ENCODE peak calls at places on chromosome 22, in five cellular contexts. Q is H7, S is SK-MEL-5, A is tibial artery, M is AG04450. J is an unnamed sample.

GRCh38 chr22:46726066-46726985 is 11.7 kb downstream of the CERK start:
- DNase-seq in Q (peak; percentile 45), S (no peak), A (no peak), M (no peak), J (no peak)

GRCh38 chr22:41699264-41700104 is at the start of gene MEI1:
- DNase-seq in Q (peak; percentile 57), S (peak; percentile 39), A (peak; percentile 64), M (peak; percentile 30), J (peak; percentile 90)

GRCh38 chr22:37985751-37986281 is 1.5 kb upstream of the SOX10 start:
- DNase-seq in Q (no peak), S (peak; percentile 78), A (no peak), M (no peak), J (no peak)

GRCh38 chr22:23398701-23399366 is 181.3 kb downstream of the IGLL1 start:
- DNase-seq in Q (peak; percentile 37), S (no peak), A (no peak), M (no peak), J (no peak)

GRCh38 chr22:44119669-44120313 is 60.9 kb upstream of the PARVG start:
- DNase-seq in Q (peak; percentile 49), S (no peak), A (no peak), M (no peak), J (no peak)

GRCh38 chr22:30751529-30751928 is 56.9 kb downstream of the OSBP2 start:
- DNase-seq in Q (no peak), S (no peak), A (no peak), M (no peak), J (no peak)

GRCh38 chr22:23044570-23044969 is 25.7 kb upstream of the GNAZ start:
- DNase-seq in Q (no peak), S (no peak), A (no peak), M (no peak), J (no peak)

GRCh38 chr22:18048441-18048898 is 24.1 kb upstream of the MICAL3 start:
- DNase-seq in Q (no peak), S (no peak), A (no peak), M (peak; percentile 50), J (no peak)

GRCh38 chr22:40175571-40176105 is 2.1 kb upstream of the TNRC6B start:
- DNase-seq in Q (no peak), S (peak; percentile 30), A (no peak), M (no peak), J (no peak)

GRCh38 chr22:17576475-17576874 is 13.2 kb downstream of the SLC25A18 start:
- DNase-seq in Q (no peak), S (peak; percentile 37), A (no peak), M (no peak), J (no peak)

GRCh38 chr22:42528591-42529307 is 9.2 kb upstream of the RRP7A start:
- DNase-seq in Q (peak; percentile 26), S (no peak), A (no peak), M (no peak), J (no peak)

GRCh38 chr22:44304354-44304753 is 8.4 kb downstream of the SHISAL1 start:
- DNase-seq in Q (peak; percentile 64), S (peak; percentile 51), A (no peak), M (no peak), J (no peak)

GRCh38 chr22:34015642-34016041 is 95.4 kb upstream of the LARGE1 start:
- DNase-seq in Q (no peak), S (no peak), A (no peak), M (no peak), J (no peak)

GRCh38 chr22:23055448-23056179 is 14.7 kb upstream of the GNAZ start:
- DNase-seq in Q (peak; percentile 4), S (no peak), A (no peak), M (no peak), J (peak; percentile 31)

GRCh38 chr22:44311855-44312170 is 938 bp downstream of the SHISAL1 start:
- DNase-seq in Q (no peak), S (peak; percentile 82), A (no peak), M (no peak), J (no peak)

GRCh38 chr22:21032037-21032842 is at the start of gene SLC7A4:
- DNase-seq in Q (peak; percentile 85), S (no peak), A (no peak), M (no peak), J (no peak)

GRCh38 chr22:27090595-27090994 is 433.2 kb downstream of the MIAT start:
- DNase-seq in Q (no peak), S (no peak), A (no peak), M (no peak), J (no peak)

GRCh38 chr22:27845603-27846100 is 44.1 kb upstream of the MN1 start:
- DNase-seq in Q (peak; percentile 54), S (no peak), A (peak; percentile 15), M (no peak), J (no peak)

GRCh38 chr22:49674479-49674830 is 153.2 kb downstream of the BRD1 start:
- DNase-seq in Q (no peak), S (no peak), A (no peak), M (no peak), J (no peak)

GRCh38 chr22:22923930-22924329 is 36.3 kb downstream of the IGLL5 start:
- DNase-seq in Q (peak; percentile 31), S (no peak), A (no peak), M (no peak), J (no peak)

GRCh38 chr22:32130464-32130863 is 28.6 kb downstream of the C22orf42 start:
- DNase-seq in Q (no peak), S (peak; percentile 44), A (no peak), M (no peak), J (no peak)

GRCh38 chr22:43002198-43002577 is 12.8 kb downstream of the PACSIN2 start:
- DNase-seq in Q (no peak), S (no peak), A (no peak), M (peak; percentile 66), J (peak; percentile 38)

GRCh38 chr22:30212363-30212995 is 34.1 kb downstream of the LIF start:
- DNase-seq in Q (peak; percentile 22), S (peak; percentile 94), A (peak; percentile 81), M (peak; percentile 70), J (peak; percentile 88)

GRCh38 chr22:23888615-23889401 is 5.4 kb upstream of the MIF start:
- DNase-seq in Q (peak; percentile 77), S (peak; percentile 81), A (no peak), M (no peak), J (no peak)

GRCh38 chr22:17213976-17214375 is 5.3 kb downstream of the ADA2 start:
- DNase-seq in Q (peak; percentile 72), S (peak; percentile 69), A (peak; percentile 39), M (no peak), J (no peak)

J was measured in cardiac septum.